ENCODE peak calls at places on chromosomes 13 and 19, in five cellular contexts. One of them, this sample, is unnamed.

GRCh38 chr19:51971624-51972023 is 15.0 kb downstream of the ZNF350 start:
- DNase-seq in transverse colon: no peak
- DNase-seq in breast epithelium: no peak
- DNase-seq in ovary: no peak
- DNase-seq in uterus: no peak
- DNase-seq in this sample: peak

GRCh38 chr13:30158774-30159445 is 148.4 kb downstream of the KATNAL1 start:
- DNase-seq in transverse colon: no peak
- DNase-seq in breast epithelium: peak
- DNase-seq in ovary: peak
- DNase-seq in uterus: peak
- DNase-seq in this sample: no peak

GRCh38 chr19:17415107-17415506 is 4.7 kb upstream of the MVB12A start:
- DNase-seq in transverse colon: no peak
- DNase-seq in breast epithelium: no peak
- DNase-seq in ovary: peak
- DNase-seq in uterus: peak
- DNase-seq in this sample: no peak

GRCh38 chr19:33227242-33227650 is 1.6 kb upstream of the SLC7A10 start:
- DNase-seq in transverse colon: no peak
- DNase-seq in breast epithelium: no peak
- DNase-seq in ovary: no peak
- DNase-seq in uterus: no peak
- DNase-seq in this sample: no peak

GRCh38 chr13:99978781-99979452 is 2.7 kb upstream of the ZIC2 start:
- DNase-seq in transverse colon: no peak
- DNase-seq in breast epithelium: peak
- DNase-seq in ovary: no peak
- DNase-seq in uterus: no peak
- DNase-seq in this sample: no peak

GRCh38 chr19:17045907-17046502 is 19.4 kb upstream of the CPAMD8 start:
- DNase-seq in transverse colon: no peak
- DNase-seq in breast epithelium: no peak
- DNase-seq in ovary: no peak
- DNase-seq in uterus: no peak
- DNase-seq in this sample: no peak

GRCh38 chr19:33303791-33304759 is 1.7 kb upstream of the CEBPA start:
- DNase-seq in transverse colon: peak
- DNase-seq in breast epithelium: peak
- DNase-seq in ovary: no peak
- DNase-seq in uterus: no peak
- DNase-seq in this sample: no peak

GRCh38 chr19:5587661-5588060 is 19.9 kb upstream of the TINCR start:
- DNase-seq in transverse colon: no peak
- DNase-seq in breast epithelium: no peak
- DNase-seq in ovary: no peak
- DNase-seq in uterus: no peak
- DNase-seq in this sample: no peak

GRCh38 chr13:95298169-95298940 is 2.9 kb downstream of the ABCC4 start:
- DNase-seq in transverse colon: no peak
- DNase-seq in breast epithelium: no peak
- DNase-seq in ovary: no peak
- DNase-seq in uterus: no peak
- DNase-seq in this sample: no peak

GRCh38 chr13:46667687-46668281 is 114.8 kb downstream of the LRCH1 start:
- DNase-seq in transverse colon: no peak
- DNase-seq in breast epithelium: no peak
- DNase-seq in ovary: no peak
- DNase-seq in uterus: no peak
- DNase-seq in this sample: no peak

GRCh38 chr13:44470623-44471562 is 97.3 kb downstream of the SERP2 start:
- DNase-seq in transverse colon: no peak
- DNase-seq in breast epithelium: no peak
- DNase-seq in ovary: no peak
- DNase-seq in uterus: no peak
- DNase-seq in this sample: peak

GRCh38 chr13:36385471-36385870 is 39.3 kb upstream of the SPART start:
- DNase-seq in transverse colon: no peak
- DNase-seq in breast epithelium: no peak
- DNase-seq in ovary: no peak
- DNase-seq in uterus: no peak
- DNase-seq in this sample: no peak

GRCh38 chr19:38838208-38838985 is 6.8 kb upstream of the ECH1 start:
- DNase-seq in transverse colon: no peak
- DNase-seq in breast epithelium: peak
- DNase-seq in ovary: no peak
- DNase-seq in uterus: no peak
- DNase-seq in this sample: no peak

GRCh38 chr19:54324071-54324470 is 11.1 kb upstream of the LILRA5 start:
- DNase-seq in transverse colon: no peak
- DNase-seq in breast epithelium: no peak
- DNase-seq in ovary: no peak
- DNase-seq in uterus: no peak
- DNase-seq in this sample: no peak

GRCh38 chr13:45269204-45269603 is 68.4 kb upstream of the KCTD4 start:
- DNase-seq in transverse colon: no peak
- DNase-seq in breast epithelium: no peak
- DNase-seq in ovary: no peak
- DNase-seq in uterus: no peak
- DNase-seq in this sample: no peak

GRCh38 chr19:1254081-1254527 is 5.7 kb downstream of the MIDN start:
- DNase-seq in transverse colon: peak
- DNase-seq in breast epithelium: no peak
- DNase-seq in ovary: peak
- DNase-seq in uterus: peak
- DNase-seq in this sample: no peak

GRCh38 chr13:98658131-98658530 is 81.2 kb upstream of the STK24 start:
- DNase-seq in transverse colon: peak
- DNase-seq in breast epithelium: no peak
- DNase-seq in ovary: no peak
- DNase-seq in uterus: no peak
- DNase-seq in this sample: no peak

GRCh38 chr19:17790059-17790780 is 4.7 kb upstream of the B3GNT3 start:
- DNase-seq in transverse colon: peak
- DNase-seq in breast epithelium: no peak
- DNase-seq in ovary: no peak
- DNase-seq in uterus: no peak
- DNase-seq in this sample: no peak

GRCh38 chr19:31597616-31598015 is 248.4 kb upstream of the TSHZ3 start:
- DNase-seq in transverse colon: no peak
- DNase-seq in breast epithelium: no peak
- DNase-seq in ovary: no peak
- DNase-seq in uterus: no peak
- DNase-seq in this sample: no peak

GRCh38 chr19:18401580-18402112 is 4.2 kb upstream of the LRRC25 start:
- DNase-seq in transverse colon: peak
- DNase-seq in breast epithelium: no peak
- DNase-seq in ovary: no peak
- DNase-seq in uterus: no peak
- DNase-seq in this sample: peak

GRCh38 chr13:113064000-113064533 is 41.5 kb upstream of the F7 start:
- DNase-seq in transverse colon: no peak
- DNase-seq in breast epithelium: no peak
- DNase-seq in ovary: no peak
- DNase-seq in uterus: no peak
- DNase-seq in this sample: no peak

GRCh38 chr19:49441210-49441959 is at the start of gene SLC17A7:
- DNase-seq in transverse colon: peak
- DNase-seq in breast epithelium: no peak
- DNase-seq in ovary: no peak
- DNase-seq in uterus: peak
- DNase-seq in this sample: no peak

GRCh38 chr13:40470665-40471064 is 195.8 kb downstream of the FOXO1 start:
- DNase-seq in transverse colon: no peak
- DNase-seq in breast epithelium: no peak
- DNase-seq in ovary: no peak
- DNase-seq in uterus: peak
- DNase-seq in this sample: no peak

GRCh38 chr19:49422407-49423277 is 599 bp downstream of the PTH2 start:
- DNase-seq in transverse colon: no peak
- DNase-seq in breast epithelium: no peak
- DNase-seq in ovary: no peak
- DNase-seq in uterus: no peak
- DNase-seq in this sample: peak

GRCh38 chr19:51660975-51661600 is 14.5 kb upstream of the SIGLEC14 start:
- DNase-seq in transverse colon: peak
- DNase-seq in breast epithelium: peak
- DNase-seq in ovary: peak
- DNase-seq in uterus: peak
- DNase-seq in this sample: peak

GRCh38 chr13:109226631-109227030 is 559.8 kb downstream of the IRS2 start:
- DNase-seq in transverse colon: no peak
- DNase-seq in breast epithelium: no peak
- DNase-seq in ovary: no peak
- DNase-seq in uterus: no peak
- DNase-seq in this sample: no peak

DNA sequence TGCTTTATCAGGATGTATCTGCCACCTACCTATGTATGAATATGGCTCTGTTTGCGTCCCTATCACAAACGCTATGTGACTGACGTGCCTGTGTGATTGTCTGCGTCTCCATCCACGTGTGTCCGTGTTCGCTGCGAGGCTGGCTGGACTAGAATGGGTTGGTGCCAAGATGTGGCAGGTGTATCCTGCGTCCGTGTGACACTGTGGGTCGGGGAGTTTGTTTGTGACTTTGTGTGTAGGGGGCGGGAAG is 6.7 kb upstream of the HOOK2 start:
- DNase-seq in transverse colon: no peak
- DNase-seq in breast epithelium: no peak
- DNase-seq in ovary: no peak
- DNase-seq in uterus: no peak
- DNase-seq in this sample: no peak
- TF ChIP-seq POLR2A in transverse colon: no peak
- TF ChIP-seq POLR2A in breast epithelium: no peak
- TF ChIP-seq POLR2A in ovary: no peak
- TF ChIP-seq POLR2A in uterus: no peak
- TF ChIP-seq POLR2A in this sample: peak

DNA sequence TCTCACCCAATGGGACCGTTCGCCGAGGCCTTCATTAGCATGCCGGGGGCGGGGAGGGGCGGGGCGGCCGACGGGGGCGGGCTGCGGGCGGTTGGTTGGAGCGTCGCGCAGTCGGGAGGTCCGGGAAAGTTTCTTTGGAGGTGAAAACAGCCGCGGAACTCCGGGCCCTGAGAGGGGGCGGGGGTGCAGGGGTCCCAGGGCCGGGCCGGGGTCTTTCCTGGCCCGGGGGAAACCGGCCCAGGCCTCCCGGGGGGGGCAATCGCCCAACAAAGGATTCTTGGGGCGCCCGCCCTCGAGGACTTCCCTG is at the start of gene HMG20B:
- DNase-seq in transverse colon: no peak
- DNase-seq in breast epithelium: no peak
- DNase-seq in ovary: no peak
- DNase-seq in uterus: no peak
- DNase-seq in this sample: no peak
- TF ChIP-seq POLR2A in transverse colon: peak
- TF ChIP-seq POLR2A in breast epithelium: peak
- TF ChIP-seq POLR2A in ovary: no peak
- TF ChIP-seq POLR2A in uterus: no peak
- TF ChIP-seq POLR2A in this sample: no peak

GRCh38 chr19:9306443-9306842 is 3.2 kb downstream of the ZNF699 start:
- DNase-seq in transverse colon: no peak
- DNase-seq in breast epithelium: no peak
- DNase-seq in ovary: no peak
- DNase-seq in uterus: no peak
- DNase-seq in this sample: no peak

GRCh38 chr19:9313756-9314155 is 4.1 kb upstream of the ZNF699 start:
- DNase-seq in transverse colon: no peak
- DNase-seq in breast epithelium: no peak
- DNase-seq in ovary: no peak
- DNase-seq in uterus: no peak
- DNase-seq in this sample: no peak

GRCh38 chr19:9309974-9310446 is 372 bp upstream of the ZNF699 start:
- DNase-seq in transverse colon: peak
- DNase-seq in breast epithelium: no peak
- DNase-seq in ovary: peak
- DNase-seq in uterus: peak
- DNase-seq in this sample: no peak

GRCh38 chr19:9308091-9308490 is 1.5 kb downstream of the ZNF699 start:
- DNase-seq in transverse colon: no peak
- DNase-seq in breast epithelium: no peak
- DNase-seq in ovary: no peak
- DNase-seq in uterus: no peak
- DNase-seq in this sample: no peak

DNA sequence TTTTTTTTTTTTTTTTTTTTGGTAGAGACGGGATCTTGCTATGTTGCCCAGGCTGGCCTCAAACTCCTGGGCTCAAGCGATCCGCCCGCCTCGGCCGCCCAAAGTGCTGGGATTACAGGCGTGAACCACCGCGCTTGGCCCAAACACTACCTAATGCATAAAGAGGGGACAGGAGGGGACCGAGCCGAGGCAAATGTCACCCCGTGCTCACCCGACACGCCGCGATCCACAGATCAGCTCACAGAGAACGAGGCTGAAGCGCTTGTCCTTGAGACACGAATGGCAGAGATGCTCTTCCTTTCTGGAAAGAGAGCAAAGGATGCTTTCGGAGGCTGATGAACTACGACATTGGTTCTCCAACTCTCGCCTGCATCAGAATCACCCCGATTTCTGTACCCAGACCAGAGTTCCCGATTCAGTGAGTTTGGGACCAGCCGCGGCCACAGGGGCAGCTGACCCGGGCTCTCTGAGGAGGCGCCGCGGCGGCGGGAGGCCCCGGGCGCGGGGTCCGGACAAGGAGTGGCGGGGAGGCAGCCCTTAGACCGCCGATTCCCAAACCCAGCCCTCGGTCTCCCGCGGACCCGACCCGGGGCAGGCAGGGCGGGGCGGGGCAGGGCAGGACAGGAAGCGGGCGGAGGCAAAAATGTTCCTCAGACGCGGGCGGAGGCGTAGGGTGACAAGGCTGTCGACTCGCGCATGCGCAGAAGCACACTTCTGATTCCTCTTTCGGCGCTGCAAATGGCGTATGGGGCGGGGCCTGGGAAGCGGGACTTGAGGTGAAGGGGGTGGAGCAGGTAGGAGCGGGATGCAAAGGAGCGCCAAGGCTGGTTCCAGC is at the start of gene ZNF699:
- DNase-seq in transverse colon: peak
- DNase-seq in breast epithelium: peak
- DNase-seq in ovary: peak
- DNase-seq in uterus: peak
- DNase-seq in this sample: peak
- TF ChIP-seq POLR2A in transverse colon: peak
- TF ChIP-seq POLR2A in breast epithelium: peak
- TF ChIP-seq POLR2A in ovary: peak
- TF ChIP-seq POLR2A in uterus: peak
- TF ChIP-seq POLR2A in this sample: peak

DNA sequence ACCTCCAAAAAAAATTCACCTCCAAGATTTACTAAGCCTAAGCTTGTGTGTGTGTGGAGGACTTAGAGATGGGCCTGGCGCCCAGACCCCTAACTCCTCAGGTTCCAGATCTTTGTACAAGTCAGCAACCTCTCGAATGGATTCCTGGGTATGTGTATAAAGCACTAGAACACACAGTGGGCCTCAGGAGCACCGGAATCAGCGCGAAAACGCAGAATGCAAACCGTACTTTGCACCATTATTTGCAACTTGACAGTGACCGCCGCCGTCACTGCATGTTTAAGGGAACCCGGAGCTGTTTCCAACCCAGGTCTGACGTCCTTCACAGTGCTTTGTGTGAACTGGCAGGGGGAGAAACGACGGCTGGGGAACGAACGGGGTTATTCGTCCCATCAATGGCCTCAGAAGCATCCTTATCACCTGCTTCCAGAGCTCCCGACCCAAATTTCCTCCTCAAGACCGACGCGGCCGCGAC is 688 bp downstream of the ZNF606 start:
- DNase-seq in transverse colon: peak
- DNase-seq in breast epithelium: no peak
- DNase-seq in ovary: no peak
- DNase-seq in uterus: no peak
- DNase-seq in this sample: peak
- TF ChIP-seq POLR2A in transverse colon: no peak
- TF ChIP-seq POLR2A in breast epithelium: no peak
- TF ChIP-seq POLR2A in ovary: no peak
- TF ChIP-seq POLR2A in uterus: no peak
- TF ChIP-seq POLR2A in this sample: no peak